ENCODE peak calls at places on chromosomes 1 and 21, in ten cellular contexts. M, D, C, W, T, V, N, Q, P and J are unnamed samples.

GRCh38 chr1:2535455-2535854 is 5.4 kb upstream of the HES5 start:
- DNase-seq in W (no peak), D (no peak), Q (peak), M (no peak), C (no peak), V (no peak), P (no peak), T (no peak), N (no peak), J (no peak)

GRCh38 chr1:210917560-210918214 is 216.3 kb downstream of the KCNH1 start:
- DNase-seq in P (no peak), N (no peak), V (no peak), D (no peak), W (no peak), C (no peak), Q (no peak), T (no peak), M (no peak), J (no peak)

GRCh38 chr1:188594542-188595235 is 1765.9 kb downstream of the PLA2G4A start:
- DNase-seq in P (no peak), M (no peak), V (no peak), D (no peak), T (no peak), W (no peak), N (no peak), C (no peak), Q (no peak), J (no peak)

GRCh38 chr1:101250219-101250618 is 13.4 kb downstream of the S1PR1 start:
- DNase-seq in D (no peak), W (no peak), P (no peak), T (no peak), C (no peak), Q (no peak), M (no peak), V (no peak), N (no peak), J (no peak)

GRCh38 chr1:244904119-244904518 is 39.8 kb upstream of the HNRNPU start:
- DNase-seq in P (no peak), N (no peak), Q (no peak), V (no peak), W (no peak), C (no peak), D (no peak), M (no peak), T (no peak), J (no peak)

GRCh38 chr1:70811815-70812214 is 235.8 kb downstream of the PTGER3 start:
- DNase-seq in Q (no peak), P (no peak), C (no peak), M (no peak), V (no peak), D (no peak), W (no peak), T (no peak), N (no peak), J (no peak)

GRCh38 chr1:172704003-172704402 is 45.1 kb downstream of the FASLG start:
- DNase-seq in D (peak), N (no peak), C (no peak), W (no peak), M (no peak), T (no peak), Q (no peak), V (no peak), P (no peak), J (no peak)

GRCh38 chr1:86521522-86521891 is 25.4 kb upstream of the CLCA4 start:
- DNase-seq in C (no peak), D (no peak), N (no peak), V (no peak), T (no peak), W (no peak), Q (no peak), P (no peak), M (no peak), J (no peak)

GRCh38 chr1:61442456-61443013 is 282.4 kb downstream of the TM2D1 start:
- DNase-seq in D (no peak), T (no peak), W (no peak), P (no peak), N (peak), V (no peak), M (no peak), C (no peak), Q (no peak), J (no peak)

GRCh38 chr1:96236156-96236739 is 485.3 kb upstream of the PTBP2 start:
- DNase-seq in Q (peak), M (peak), D (no peak), T (no peak), V (peak), W (peak), C (no peak), P (no peak), N (peak), J (no peak)

GRCh38 chr1:67980028-67980427 is 70.4 kb downstream of the DIRAS3 start:
- DNase-seq in C (no peak), M (no peak), T (no peak), W (peak), D (no peak), P (no peak), N (peak), Q (no peak), V (no peak), J (no peak)

GRCh38 chr1:206816390-206817287 is 44.3 kb upstream of the IL10 start:
- DNase-seq in D (no peak), T (no peak), N (peak), C (peak), V (no peak), W (no peak), P (no peak), Q (no peak), M (no peak), J (no peak)

GRCh38 chr1:219239518-219239917 is 65.8 kb downstream of the LYPLAL1 start:
- DNase-seq in V (no peak), W (no peak), T (no peak), P (no peak), M (no peak), C (no peak), Q (no peak), N (no peak), D (no peak), J (no peak)

GRCh38 chr1:207304710-207305151 is 16.7 kb upstream of the CD55 start:
- DNase-seq in P (no peak), W (peak), C (no peak), T (no peak), M (no peak), V (peak), Q (no peak), N (no peak), D (no peak), J (no peak)

GRCh38 chr21:27045281-27045985 is 78.5 kb upstream of the ADAMTS5 start:
- DNase-seq in M (no peak), N (no peak), Q (no peak), W (peak), C (no peak), P (no peak), D (no peak), T (no peak), V (no peak), J (no peak)

GRCh38 chr1:153663211-153663610 is 4.7 kb downstream of the SNAPIN start:
- DNase-seq in M (no peak), Q (no peak), D (no peak), V (peak), C (no peak), T (no peak), N (peak), W (no peak), P (no peak), J (no peak)

GRCh38 chr1:31218705-31219104 is 21.0 kb downstream of the NKAIN1 start:
- DNase-seq in T (no peak), C (no peak), V (no peak), D (no peak), Q (peak), P (no peak), M (no peak), N (no peak), W (no peak), J (no peak)

GRCh38 chr1:46549697-46550681 is 1.5 kb downstream of the KNCN start:
- DNase-seq in N (peak), P (no peak), V (peak), Q (no peak), T (peak), C (no peak), W (peak), M (no peak), D (peak), J (peak)

GRCh38 chr1:150619576-150620509 is 9.6 kb downstream of the ENSA start:
- DNase-seq in V (peak), C (peak), P (no peak), M (no peak), N (peak), Q (peak), T (no peak), D (no peak), W (peak), J (no peak)

GRCh38 chr1:247301176-247301540 is 30.5 kb downstream of the ZNF496 start:
- DNase-seq in M (no peak), T (no peak), W (no peak), C (no peak), Q (no peak), P (no peak), V (no peak), D (no peak), N (no peak), J (no peak)

GRCh38 chr1:63322248-63322943 is at the start of gene FOXD3:
- DNase-seq in Q (peak), T (peak), W (peak), P (peak), M (peak), V (no peak), N (peak), D (no peak), C (peak), J (peak)

GRCh38 chr1:39406533-39407478 is 84.6 kb upstream of the BMP8A start:
- DNase-seq in C (no peak), D (no peak), Q (no peak), W (no peak), T (no peak), P (no peak), M (no peak), V (peak), N (peak), J (no peak)

GRCh38 chr1:210770396-210770984 is 363.5 kb downstream of the KCNH1 start:
- DNase-seq in N (no peak), V (no peak), T (no peak), W (no peak), M (no peak), P (no peak), C (no peak), D (no peak), Q (no peak), J (no peak)

GRCh38 chr1:109391626-109392025 is 6.1 kb downstream of the SORT1 start:
- DNase-seq in T (no peak), W (no peak), C (no peak), Q (no peak), P (no peak), D (no peak), V (no peak), M (no peak), N (no peak), J (no peak)

GRCh38 chr21:14259669-14260458 is 43.9 kb downstream of the RBM11 start:
- DNase-seq in T (no peak), C (peak), P (no peak), W (peak), M (peak), D (no peak), V (peak), N (peak), Q (no peak), J (no peak)

GRCh38 chr21:16211339-16212303 is 481.8 kb downstream of the USP25 start:
- DNase-seq in C (no peak), N (no peak), D (no peak), M (no peak), T (no peak), W (no peak), Q (no peak), P (no peak), V (peak), J (no peak)

GRCh38 chr1:185969028-185969427 is 234.8 kb downstream of the HMCN1 start:
- DNase-seq in D (no peak), P (no peak), C (no peak), T (no peak), N (no peak), Q (no peak), V (no peak), M (no peak), W (no peak), J (no peak)

GRCh38 chr1:16018308-16018707 is 465 bp upstream of the HSPB7 start:
- DNase-seq in Q (no peak), D (no peak), W (no peak), M (no peak), V (no peak), C (no peak), N (no peak), T (no peak), P (peak), J (no peak)

GRCh38 chr1:228434674-228435073 is 18.0 kb upstream of the TRIM17 start:
- DNase-seq in T (no peak), N (no peak), M (no peak), P (no peak), W (no peak), D (no peak), Q (no peak), C (peak), V (no peak), J (peak)

GRCh38 chr1:212432706-212433576 is at the start of gene NENF:
- DNase-seq in T (peak), V (peak), Q (peak), P (peak), N (peak), C (peak), D (peak), W (peak), M (peak), J (peak)

GRCh38 chr1:78577257-78578100 is 42.8 kb upstream of the IFI44L start:
- DNase-seq in W (no peak), N (peak), V (no peak), T (no peak), M (no peak), P (no peak), C (no peak), Q (no peak), D (no peak), J (no peak)

GRCh38 chr1:62286778-62287224 is 32.4 kb downstream of the KANK4 start:
- DNase-seq in M (peak), P (no peak), Q (peak), D (no peak), W (peak), N (no peak), V (no peak), T (no peak), C (no peak), J (peak)

GRCh38 chr1:182147136-182147815 is 85.8 kb upstream of the ZNF648 start:
- DNase-seq in D (no peak), W (no peak), N (peak), P (no peak), V (no peak), M (no peak), Q (no peak), T (no peak), C (no peak), J (no peak)

GRCh38 chr1:209620484-209620879 is 31.7 kb downstream of the LAMB3 start:
- DNase-seq in N (peak), D (no peak), V (no peak), M (no peak), T (no peak), W (no peak), C (no peak), P (no peak), Q (no peak), J (no peak)

GRCh38 chr1:212181015-212181891 is 104.0 kb upstream of the PPP2R5A start:
- DNase-seq in M (no peak), D (no peak), N (no peak), P (no peak), C (no peak), V (no peak), Q (no peak), T (no peak), W (no peak), J (no peak)

GRCh38 chr1:190597361-190597760 is 119.7 kb upstream of the BRINP3 start:
- DNase-seq in T (no peak), W (no peak), Q (no peak), P (no peak), D (no peak), N (no peak), V (no peak), M (no peak), C (no peak), J (no peak)

GRCh38 chr1:62090016-62090415 is 104.6 kb upstream of the L1TD1 start:
- DNase-seq in C (no peak), T (no peak), W (no peak), D (no peak), Q (no peak), P (no peak), N (no peak), M (no peak), V (no peak), J (no peak)

GRCh38 chr1:32242341-32242851 is 4.6 kb upstream of the FAM167B start:
- DNase-seq in N (peak), W (no peak), Q (no peak), T (peak), V (no peak), P (peak), M (no peak), C (no peak), D (no peak), J (no peak)
- H3K4me3 ChIP-seq in N (no peak), W (no peak), Q (no peak), T (peak), V (no peak), P (no peak), M (no peak), C (no peak), D (no peak), J (no peak)

DNA sequence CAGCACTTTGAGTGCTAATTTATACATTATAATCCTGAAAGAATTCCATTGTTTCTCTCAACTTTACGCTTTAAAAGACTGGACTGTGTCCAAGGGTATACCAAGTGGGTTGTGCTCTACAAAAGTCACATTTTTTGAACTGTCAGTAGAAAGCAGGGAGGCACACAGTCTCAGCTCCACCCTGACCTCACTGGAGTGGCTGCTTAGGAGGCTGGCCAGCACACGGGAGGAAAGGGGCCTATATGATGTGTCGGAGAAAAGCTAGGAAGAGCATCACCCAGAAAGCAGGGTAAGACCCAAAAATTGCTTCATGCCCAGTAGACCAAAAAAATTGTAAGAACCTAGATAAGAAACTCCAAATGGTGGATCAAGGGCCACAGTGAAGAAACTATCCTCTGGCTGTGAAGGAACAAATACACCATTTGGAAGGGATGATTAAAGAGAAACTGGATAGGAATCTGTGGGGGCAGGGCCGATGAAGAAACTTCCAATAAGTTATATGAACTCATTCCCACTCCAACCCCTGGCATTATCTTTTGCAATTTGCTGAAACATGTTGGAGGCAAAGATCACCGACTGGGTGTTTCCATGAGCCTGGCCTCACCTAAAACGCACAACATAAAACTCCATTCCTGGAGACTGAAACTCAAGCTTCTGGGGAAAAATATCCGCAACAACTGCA is 1.9 kb downstream of the S100A10 start:
- DNase-seq in M (no peak), P (no peak), Q (no peak), C (no peak), T (no peak), N (no peak), V (no peak), D (no peak), W (no peak), J (no peak)
- H3K4me3 ChIP-seq in M (peak), P (peak), Q (no peak), C (no peak), T (peak), N (no peak), V (peak), D (peak), W (peak), J (peak)

DNA sequence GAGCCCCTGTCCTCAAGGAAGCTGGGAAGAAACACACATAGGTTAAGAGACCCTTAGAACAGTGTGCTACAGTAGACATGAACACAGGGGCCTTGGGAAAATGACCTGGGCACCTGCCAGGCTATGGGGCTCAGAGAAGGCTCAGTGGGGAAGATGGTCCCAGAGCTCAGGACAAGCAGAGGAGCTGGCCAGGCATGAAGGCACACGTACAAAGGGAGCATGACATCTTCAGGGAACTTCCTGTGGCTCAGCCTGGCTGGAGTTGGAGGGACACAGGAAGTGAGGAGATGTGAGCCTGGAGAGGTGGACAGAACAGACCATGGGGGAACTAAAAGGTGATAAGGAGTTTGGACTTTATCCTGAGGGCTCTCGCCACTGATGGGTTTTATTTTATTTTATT is 3.8 kb upstream of the SLC50A1 start:
- DNase-seq in Q (no peak), D (no peak), W (no peak), V (no peak), N (no peak), P (no peak), T (no peak), M (no peak), C (no peak), J (no peak)
- H3K4me3 ChIP-seq in Q (no peak), D (no peak), W (no peak), V (no peak), N (no peak), P (no peak), T (no peak), M (no peak), C (no peak), J (no peak)

GRCh38 chr1:102595106-102595505 is 513.2 kb downstream of the COL11A1 start:
- DNase-seq in C (no peak), D (no peak), N (no peak), M (no peak), V (peak), T (no peak), P (no peak), W (no peak), Q (no peak), J (no peak)
- H3K4me3 ChIP-seq in C (no peak), D (no peak), N (no peak), M (no peak), V (no peak), T (no peak), P (no peak), W (no peak), Q (no peak), J (no peak)

GRCh38 chr1:28507646-28508434 is 2.0 kb downstream of the RCC1 start:
- DNase-seq in C (no peak), P (no peak), D (no peak), Q (no peak), T (no peak), W (no peak), M (no peak), V (no peak), N (peak), J (no peak)

GRCh38 chr1:28512058-28512611 is 6.3 kb downstream of the RCC1 start:
- DNase-seq in V (no peak), Q (no peak), W (no peak), N (peak), C (no peak), P (no peak), M (no peak), T (no peak), D (no peak), J (no peak)

GRCh38 chr1:28508435-28508754 is 2.6 kb downstream of the RCC1 start:
- DNase-seq in M (no peak), V (no peak), P (no peak), T (no peak), N (peak), W (no peak), C (no peak), D (no peak), Q (no peak), J (no peak)

GRCh38 chr1:28510350-28511223 is 4.7 kb downstream of the RCC1 start:
- DNase-seq in W (peak), D (no peak), V (no peak), M (no peak), N (peak), T (no peak), Q (no peak), C (peak), P (no peak), J (no peak)

GRCh38 chr1:28509705-28510349 is 4.0 kb downstream of the RCC1 start:
- DNase-seq in N (peak), W (no peak), V (no peak), D (no peak), T (no peak), C (no peak), M (no peak), Q (no peak), P (no peak), J (no peak)
- H3K4me3 ChIP-seq in N (no peak), W (peak), V (peak), D (peak), T (no peak), C (peak), M (peak), Q (no peak), P (no peak), J (no peak)

GRCh38 chr21:38273745-38274544 is 17.2 kb downstream of the KCNJ15 start:
- DNase-seq in V (no peak), P (no peak), N (no peak), W (no peak), T (no peak), Q (no peak), C (no peak), D (no peak), M (no peak), J (no peak)
- H3K4me3 ChIP-seq in V (no peak), P (no peak), N (no peak), W (no peak), T (no peak), Q (no peak), C (no peak), D (no peak), M (no peak), J (no peak)

GRCh38 chr1:38169121-38169520 is 122.5 kb upstream of the POU3F1 start:
- DNase-seq in W (no peak), Q (no peak), M (no peak), P (no peak), T (no peak), D (no peak), C (no peak), V (no peak), N (no peak), J (no peak)

DNA sequence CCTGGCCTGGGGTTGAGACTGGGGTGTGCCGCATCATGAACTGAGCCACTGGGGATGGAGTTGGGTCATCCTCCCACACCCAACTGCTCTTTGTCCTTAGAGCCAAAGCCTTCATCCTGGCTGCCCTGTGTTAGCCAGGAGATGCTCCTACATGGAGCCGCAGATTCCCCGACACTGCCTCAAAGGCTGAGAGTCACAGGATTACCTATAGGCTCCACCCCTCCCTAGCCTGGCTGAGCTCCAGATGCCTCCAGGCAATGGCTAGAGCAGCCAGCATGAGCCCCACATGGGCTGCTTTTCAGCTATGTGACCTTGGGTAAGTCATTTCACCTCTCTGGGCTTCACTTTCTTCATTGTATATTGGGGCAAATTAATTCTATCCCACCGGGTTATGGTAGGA is 119.9 kb upstream of the POU3F1 start:
- DNase-seq in T (no peak), P (no peak), V (no peak), C (no peak), D (no peak), M (no peak), N (no peak), Q (peak), W (no peak), J (no peak)
- H3K4me3 ChIP-seq in T (no peak), P (no peak), V (no peak), C (no peak), D (no peak), M (no peak), N (no peak), Q (no peak), W (no peak), J (no peak)